ENCODE peak calls at places on chromosomes 12 and 14, in eight cellular contexts. V is NCI-H1092 treated with DMSO at 0.1 percent for 48 hours; F is fibroblast of lung; R is germinal center; O is NCI-H146; X is activated T-helper 1 cell treated with anti-CD3 and anti-CD28 coated beads, Interleukin-2, amount 50 U/mL, for 16 hours; I is iPS DF 6.9; H is activated CD4-positive, alpha-beta T cell treated with anti-CD3 and anti-CD28 coated beads, Interleukin-2, amount 50 U/mL, for 4 hours. T is an unnamed sample.

GRCh38 chr14:32559595-32559994 is 230.5 kb downstream of the AKAP6 start:
- DNase-seq in X (no peak), O (no peak), F (no peak), V (no peak), I (no peak), R (no peak), H (no peak), T (no peak)

GRCh38 chr12:102955926-102956737 is 1.3 kb upstream of the ASCL1 start:
- DNase-seq in I (no peak), V (peak), F (no peak), X (no peak), O (peak), H (no peak), R (no peak), T (no peak)

GRCh38 chr12:46678441-46678840 is 147.4 kb downstream of the SLC38A4 start:
- DNase-seq in X (no peak), R (no peak), F (no peak), O (no peak), H (no peak), V (no peak), I (no peak), T (no peak)

GRCh38 chr14:90235179-90235976 is 21.0 kb upstream of the PSMC1 start:
- DNase-seq in X (peak), O (peak), V (peak), F (peak), H (peak), R (peak), I (peak), T (peak)

GRCh38 chr14:38616959-38617358 is 361.1 kb upstream of the CLEC14A start:
- DNase-seq in F (no peak), R (no peak), I (no peak), H (no peak), X (no peak), V (peak), O (peak), T (no peak)

GRCh38 chr12:130711751-130712150 is 4.3 kb downstream of the RIMBP2 start:
- DNase-seq in O (peak), V (no peak), F (no peak), I (no peak), R (no peak), H (no peak), X (no peak), T (no peak)

GRCh38 chr12:96398422-96399080 is 1.7 kb downstream of the CDK17 start:
- DNase-seq in H (no peak), R (peak), X (no peak), O (no peak), F (peak), V (no peak), I (no peak), T (no peak)

GRCh38 chr12:106238146-106238545 is 9.7 kb downstream of the CKAP4 start:
- DNase-seq in O (no peak), X (no peak), R (no peak), V (no peak), H (no peak), I (no peak), F (no peak), T (no peak)

GRCh38 chr12:76259071-76259470 is 89.1 kb downstream of the BBS10 start:
- DNase-seq in I (no peak), O (no peak), H (no peak), X (no peak), V (no peak), F (peak), R (no peak), T (no peak)

GRCh38 chr14:96125536-96125935 is 79.1 kb upstream of the BDKRB2 start:
- DNase-seq in I (no peak), O (no peak), H (no peak), F (peak), X (no peak), V (peak), R (no peak), T (no peak)

GRCh38 chr12:89968151-89968699 is 259.6 kb upstream of the ATP2B1 start:
- DNase-seq in O (no peak), X (no peak), V (no peak), R (no peak), H (no peak), I (no peak), F (no peak), T (no peak)

GRCh38 chr12:108190529-108190928 is 61.4 kb downstream of the WSCD2 start:
- DNase-seq in F (no peak), X (no peak), O (no peak), R (no peak), H (no peak), V (no peak), I (no peak), T (no peak)

GRCh38 chr12:96846313-96846712 is 60.7 kb upstream of the NEDD1 start:
- DNase-seq in O (no peak), F (no peak), X (no peak), V (no peak), R (no peak), I (no peak), H (no peak), T (no peak)

GRCh38 chr12:83893101-83893500 is 1019.5 kb downstream of the SLC6A15 start:
- DNase-seq in X (no peak), R (no peak), H (no peak), I (no peak), V (no peak), F (peak), O (no peak), T (no peak)

GRCh38 chr14:99838555-99839193 is 45.5 kb downstream of the EML1 start:
- DNase-seq in V (no peak), H (no peak), F (peak), O (no peak), X (no peak), R (no peak), I (peak), T (no peak)

GRCh38 chr12:51218607-51219161 is 822 bp upstream of the POU6F1 start:
- DNase-seq in V (no peak), X (no peak), F (no peak), I (no peak), R (no peak), H (no peak), O (peak), T (peak)

GRCh38 chr12:47752552-47752951 is 6.1 kb downstream of the RAPGEF3 start:
- DNase-seq in X (no peak), F (peak), O (no peak), I (no peak), H (no peak), R (no peak), V (no peak), T (no peak)

GRCh38 chr12:80778005-80778541 is 61.4 kb downstream of the MYF5 start:
- DNase-seq in H (no peak), X (no peak), V (peak), I (no peak), O (peak), R (no peak), F (peak), T (peak)

GRCh38 chr14:102055181-102055901 is 31.5 kb downstream of the HSP90AA1 start:
- DNase-seq in R (no peak), X (no peak), I (no peak), V (no peak), O (no peak), H (no peak), F (peak), T (no peak)

GRCh38 chr12:96241484-96242256 is 47.5 kb downstream of the ELK3 start:
- DNase-seq in O (no peak), I (no peak), V (no peak), H (peak), R (no peak), X (peak), F (peak), T (no peak)

GRCh38 chr14:22505751-22506710 is 83.0 kb downstream of the DAD1 start:
- DNase-seq in O (no peak), I (no peak), V (no peak), X (no peak), R (no peak), F (no peak), H (peak), T (no peak)

GRCh38 chr14:89171168-89171567 is 245.9 kb downstream of the FOXN3 start:
- DNase-seq in H (no peak), O (no peak), V (no peak), F (peak), R (no peak), X (no peak), I (no peak), T (no peak)

GRCh38 chr12:18267427-18267826 is 6.1 kb downstream of the PIK3C2G start:
- DNase-seq in V (no peak), I (no peak), F (no peak), R (no peak), O (peak), H (no peak), X (no peak), T (no peak)

GRCh38 chr12:5276327-5276880 is 155.5 kb upstream of the NTF3 start:
- DNase-seq in X (no peak), H (no peak), I (no peak), R (no peak), O (peak), V (no peak), F (no peak), T (no peak)

GRCh38 chr12:65313704-65314317 is 35.3 kb downstream of the MSRB3 start:
- DNase-seq in F (peak), I (no peak), V (no peak), R (no peak), H (no peak), X (no peak), O (no peak), T (no peak)

GRCh38 chr14:68417007-68417659 is 375.7 kb downstream of the ZFP36L1 start:
- DNase-seq in F (no peak), H (no peak), I (no peak), V (no peak), O (no peak), R (no peak), X (no peak), T (no peak)

GRCh38 chr12:104737682-104738370 is 220.3 kb downstream of the SLC41A2 start:
- DNase-seq in I (no peak), R (no peak), F (no peak), O (no peak), H (no peak), V (peak), X (no peak), T (no peak)

GRCh38 chr14:35394326-35394725 is 10.2 kb downstream of the NFKBIA start:
- DNase-seq in F (no peak), H (no peak), I (no peak), R (no peak), V (no peak), X (no peak), O (no peak), T (no peak)

GRCh38 chr14:68814376-68815287 is 21.8 kb upstream of the ZFP36L1 start:
- DNase-seq in X (no peak), O (no peak), R (peak), H (peak), F (peak), I (no peak), V (no peak), T (no peak)

GRCh38 chr14:100900837-100901390 is 2.6 kb downstream of the RTL1 start:
- DNase-seq in O (peak), V (peak), F (no peak), R (no peak), I (no peak), X (no peak), H (no peak), T (no peak)

GRCh38 chr14:87615822-87616679 is 376.9 kb downstream of the GALC start:
- DNase-seq in F (peak), V (peak), R (peak), I (peak), H (no peak), O (peak), X (no peak), T (peak)

T was measured in tibial artery.